ENCODE peak calls at places on chromosomes 2 and 18, in seven cellular contexts. W is K562, G is stomach, Q is SK-N-SH, B is transverse colon, O is HepG2, S is suprapubic skin. N is an unnamed sample.

GRCh38 chr2:60510713-60511112 is 42.7 kb downstream of the BCL11A start:
- DNase-seq in W (no peak), G (no peak), Q (no peak), B (no peak), O (no peak), S (no peak), N (no peak)

GRCh38 chr2:124975224-124975623 is 950.1 kb downstream of the CNTNAP5 start:
- DNase-seq in W (no peak), G (no peak), Q (no peak), B (no peak), O (no peak), S (no peak), N (no peak)

GRCh38 chr2:43321446-43321845 is 95.0 kb upstream of the ZFP36L2 start:
- DNase-seq in W (no peak), G (no peak), Q (no peak), B (no peak), O (no peak), S (no peak), N (no peak)

GRCh38 chr18:9671214-9671613 is 36.9 kb upstream of the RAB31 start:
- DNase-seq in W (no peak), G (no peak), Q (no peak), B (no peak), O (no peak), S (no peak), N (no peak)

GRCh38 chr2:160205511-160205910 is 5.4 kb upstream of the ITGB6 start:
- DNase-seq in W (no peak), G (peak; percentile 85), Q (no peak), B (peak; percentile 81), O (peak; percentile 36), S (peak; percentile 85), N (peak; percentile 71)

GRCh38 chr2:28413152-28413895 is 20.7 kb downstream of the FOSL2 start:
- DNase-seq in W (peak; percentile 19), G (no peak), Q (no peak), B (peak; percentile 63), O (no peak), S (no peak), N (peak; percentile 73)

GRCh38 chr2:239296020-239296932 is 104.5 kb downstream of the HDAC4 start:
- DNase-seq in W (no peak), G (peak; percentile 54), Q (no peak), B (peak; percentile 13), O (peak; percentile 87), S (peak; percentile 50), N (peak; percentile 64)

GRCh38 chr2:40251146-40251545 is 200.7 kb downstream of the SLC8A1 start:
- DNase-seq in W (no peak), G (no peak), Q (no peak), B (no peak), O (no peak), S (no peak), N (no peak)

GRCh38 chr2:65282492-65283053 is 54.9 kb downstream of the ACTR2 start:
- DNase-seq in W (no peak), G (no peak), Q (no peak), B (no peak), O (no peak), S (no peak), N (no peak)

GRCh38 chr2:187424156-187424555 is 23.9 kb downstream of the CALCRL start:
- DNase-seq in W (no peak), G (no peak), Q (no peak), B (no peak), O (no peak), S (no peak), N (no peak)

GRCh38 chr2:102063948-102064678 is 72.4 kb downstream of the IL1R2 start:
- DNase-seq in W (peak; percentile 87), G (peak; percentile 81), Q (peak; percentile 72), B (peak; percentile 81), O (peak; percentile 88), S (peak; percentile 95), N (peak; percentile 98)

GRCh38 chr2:95372216-95372829 is 30.2 kb upstream of the FAHD2A start:
- DNase-seq in W (no peak), G (no peak), Q (no peak), B (no peak), O (no peak), S (no peak), N (peak; percentile 30)

GRCh38 chr2:19611491-19612332 is 253.3 kb upstream of the OSR1 start:
- DNase-seq in W (peak; percentile 1), G (no peak), Q (no peak), B (peak; percentile 10), O (peak; percentile 88), S (no peak), N (no peak)

GRCh38 chr2:200662727-200663126 is 76.9 kb downstream of the AOX1 start:
- DNase-seq in W (no peak), G (no peak), Q (no peak), B (no peak), O (peak; percentile 28), S (no peak), N (no peak)

GRCh38 chr18:37019157-37019571 is 190.2 kb downstream of the KIAA1328 start:
- DNase-seq in W (no peak), G (no peak), Q (peak; percentile 4), B (no peak), O (peak; percentile 27), S (no peak), N (no peak)

GRCh38 chr2:43303889-43304288 is 77.5 kb upstream of the ZFP36L2 start:
- DNase-seq in W (no peak), G (no peak), Q (no peak), B (no peak), O (no peak), S (no peak), N (no peak)

GRCh38 chr2:223019390-223019930 is 32.5 kb upstream of the KCNE4 start:
- DNase-seq in W (no peak), G (no peak), Q (no peak), B (no peak), O (no peak), S (no peak), N (no peak)

GRCh38 chr2:8652774-8653426 is 29.0 kb upstream of the ID2 start:
- DNase-seq in W (no peak), G (no peak), Q (no peak), B (no peak), O (no peak), S (no peak), N (peak; percentile 46)

GRCh38 chr2:148459300-148459891 is 185.2 kb upstream of the EPC2 start:
- DNase-seq in W (no peak), G (no peak), Q (no peak), B (no peak), O (no peak), S (no peak), N (no peak)

GRCh38 chr2:233346930-233347329 is 7.4 kb upstream of the DGKD start:
- DNase-seq in W (no peak), G (no peak), Q (no peak), B (peak; percentile 3), O (no peak), S (no peak), N (no peak)

GRCh38 chr2:37588316-37588777 is 83.1 kb downstream of the CDC42EP3 start:
- DNase-seq in W (no peak), G (no peak), Q (no peak), B (no peak), O (no peak), S (no peak), N (no peak)

GRCh38 chr2:30823452-30823851 is 16.2 kb upstream of the CAPN13 start:
- DNase-seq in W (no peak), G (no peak), Q (peak; percentile 38), B (no peak), O (no peak), S (no peak), N (no peak)

GRCh38 chr18:3852321-3852720 is 402.3 kb downstream of the TGIF1 start:
- DNase-seq in W (no peak), G (no peak), Q (no peak), B (no peak), O (no peak), S (no peak), N (no peak)

GRCh38 chr2:162172802-162173201 is 20.8 kb upstream of the GCG start:
- DNase-seq in W (no peak), G (no peak), Q (no peak), B (no peak), O (no peak), S (no peak), N (no peak)
- TF ChIP-seq EP300 in W (no peak), G (no peak), Q (no peak), B (no peak), O (no peak), S (no peak), N (no peak)

DNA sequence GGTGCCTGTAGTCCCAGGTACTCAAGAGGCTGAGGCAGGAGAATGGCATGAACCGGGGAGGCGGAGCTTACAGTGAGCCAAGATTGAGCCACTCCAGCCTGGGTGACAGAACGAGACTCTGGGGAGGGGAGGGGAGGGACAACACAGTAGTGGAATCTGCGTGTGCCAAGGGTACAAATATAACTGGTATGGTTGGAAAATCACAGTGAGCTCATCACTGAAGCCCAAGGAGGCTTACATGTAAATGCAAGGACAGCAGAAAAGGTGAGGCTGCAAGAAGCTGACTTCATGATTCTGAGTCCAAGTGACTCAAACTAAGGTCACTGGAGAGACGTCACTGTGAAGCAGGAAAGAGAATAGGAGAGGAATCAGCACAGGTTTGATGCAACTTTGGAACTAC is 9.2 kb downstream of the SEPTIN10 start:
- DNase-seq in W (no peak), G (no peak), Q (no peak), B (no peak), O (no peak), S (no peak), N (no peak)
- TF ChIP-seq POLR2AphosphoS5 in W (no peak), G (no peak), Q (no peak), B (no peak), O (no peak), S (no peak), N (no peak)

GRCh38 chr18:77070627-77071026 is 62.0 kb downstream of the MBP start:
- DNase-seq in W (no peak), G (no peak), Q (no peak), B (no peak), O (no peak), S (no peak), N (no peak)

GRCh38 chr18:77068321-77068841 is 64.2 kb downstream of the MBP start:
- DNase-seq in W (no peak), G (no peak), Q (no peak), B (no peak), O (no peak), S (no peak), N (no peak)

GRCh38 chr18:77069931-77070330 is 62.7 kb downstream of the MBP start:
- DNase-seq in W (no peak), G (no peak), Q (no peak), B (no peak), O (no peak), S (no peak), N (no peak)

GRCh38 chr18:77068890-77069312 is 63.7 kb downstream of the MBP start:
- DNase-seq in W (no peak), G (no peak), Q (no peak), B (no peak), O (no peak), S (no peak), N (no peak)

DNA sequence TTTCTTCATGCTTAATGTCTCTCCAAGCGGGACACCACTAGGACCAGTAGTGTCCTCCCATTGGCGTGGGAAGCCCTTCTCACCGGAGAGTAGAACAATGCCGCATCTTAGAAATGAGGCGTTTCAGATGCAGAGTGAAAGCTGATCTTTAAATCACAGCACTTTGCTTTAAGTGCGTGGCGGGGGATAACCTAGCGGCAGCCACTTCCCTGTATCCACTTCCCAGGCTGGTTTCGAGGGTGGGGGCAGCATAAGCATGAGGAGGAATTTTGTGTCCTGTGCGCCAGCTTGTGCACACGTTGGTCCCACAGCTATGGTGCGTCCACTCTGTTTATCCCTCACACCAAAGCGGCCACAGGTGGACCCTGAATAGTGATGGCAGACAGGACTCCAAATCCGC is 63.1 kb downstream of the MBP start:
- DNase-seq in W (no peak), G (no peak), Q (no peak), B (no peak), O (no peak), S (no peak), N (no peak)
- H3K4me3 ChIP-seq in W (no peak overlapping the region), G (no peak overlapping the region), Q (no peak overlapping the region), B (no peak overlapping the region), O (no peak overlapping the region), S (no peak overlapping the region), N (no peak overlapping the region)

GRCh38 chr2:156116113-156116512 is 216.4 kb downstream of the NR4A2 start:
- DNase-seq in W (no peak), G (no peak), Q (no peak), B (no peak), O (no peak), S (no peak), N (no peak)
- TF ChIP-seq EP300 in W (no peak), G (no peak), Q (no peak), B (no peak), O (no peak), S (no peak), N (no peak)

N was measured in sigmoid colon.